ENCODE peak calls at places on chromosome 15, in nine cellular contexts. One of them, this sample, is unnamed.

GRCh38 chr15:50148362-50148963 is 29.4 kb upstream of the ATP8B4 start:
- DNase-seq in A172: peak
- DNase-seq in stimulated activated CD4-positive, alpha-beta T cell treated with anti-CD3 and anti-CD28 coated beads, Interleukin-1b, Interleukin-23, amount 100 ng/mL, for 48 hours: no peak
- DNase-seq in T-helper 9 cell: no peak
- DNase-seq in Caki2: peak
- DNase-seq in activated CD4-positive, alpha-beta T cell treated with anti-CD3 and anti-CD28 coated beads, Interleukin-2, amount 50 U/mL, for 1 hour: no peak
- DNase-seq in amygdala: no peak
- DNase-seq in naive thymus-derived CD4-positive, alpha-beta T cell: no peak
- DNase-seq in glomerular endothelial cell: no peak
- DNase-seq in this sample: no peak

GRCh38 chr15:39429898-39430357 is 151.0 kb upstream of the THBS1 start:
- DNase-seq in A172: peak
- DNase-seq in stimulated activated CD4-positive, alpha-beta T cell treated with anti-CD3 and anti-CD28 coated beads, Interleukin-1b, Interleukin-23, amount 100 ng/mL, for 48 hours: no peak
- DNase-seq in T-helper 9 cell: no peak
- DNase-seq in Caki2: peak
- DNase-seq in activated CD4-positive, alpha-beta T cell treated with anti-CD3 and anti-CD28 coated beads, Interleukin-2, amount 50 U/mL, for 1 hour: no peak
- DNase-seq in amygdala: no peak
- DNase-seq in naive thymus-derived CD4-positive, alpha-beta T cell: no peak
- DNase-seq in glomerular endothelial cell: peak
- DNase-seq in this sample: no peak

GRCh38 chr15:67824900-67825879 is at the start of gene SKOR1:
- DNase-seq in A172: no peak
- DNase-seq in stimulated activated CD4-positive, alpha-beta T cell treated with anti-CD3 and anti-CD28 coated beads, Interleukin-1b, Interleukin-23, amount 100 ng/mL, for 48 hours: no peak
- DNase-seq in T-helper 9 cell: no peak
- DNase-seq in Caki2: no peak
- DNase-seq in activated CD4-positive, alpha-beta T cell treated with anti-CD3 and anti-CD28 coated beads, Interleukin-2, amount 50 U/mL, for 1 hour: no peak
- DNase-seq in amygdala: no peak
- DNase-seq in naive thymus-derived CD4-positive, alpha-beta T cell: no peak
- DNase-seq in glomerular endothelial cell: no peak
- DNase-seq in this sample: no peak

GRCh38 chr15:31141792-31142191 is 40.3 kb upstream of the TRPM1 start:
- DNase-seq in A172: no peak
- DNase-seq in stimulated activated CD4-positive, alpha-beta T cell treated with anti-CD3 and anti-CD28 coated beads, Interleukin-1b, Interleukin-23, amount 100 ng/mL, for 48 hours: no peak
- DNase-seq in T-helper 9 cell: no peak
- DNase-seq in Caki2: no peak
- DNase-seq in activated CD4-positive, alpha-beta T cell treated with anti-CD3 and anti-CD28 coated beads, Interleukin-2, amount 50 U/mL, for 1 hour: no peak
- DNase-seq in amygdala: no peak
- DNase-seq in naive thymus-derived CD4-positive, alpha-beta T cell: no peak
- DNase-seq in glomerular endothelial cell: no peak
- DNase-seq in this sample: no peak

GRCh38 chr15:97504031-97504430 is 456.5 kb upstream of the ARRDC4 start:
- DNase-seq in A172: peak
- DNase-seq in stimulated activated CD4-positive, alpha-beta T cell treated with anti-CD3 and anti-CD28 coated beads, Interleukin-1b, Interleukin-23, amount 100 ng/mL, for 48 hours: no peak
- DNase-seq in T-helper 9 cell: no peak
- DNase-seq in Caki2: peak
- DNase-seq in activated CD4-positive, alpha-beta T cell treated with anti-CD3 and anti-CD28 coated beads, Interleukin-2, amount 50 U/mL, for 1 hour: no peak
- DNase-seq in amygdala: no peak
- DNase-seq in naive thymus-derived CD4-positive, alpha-beta T cell: no peak
- DNase-seq in glomerular endothelial cell: peak
- DNase-seq in this sample: no peak

GRCh38 chr15:45157056-45157455 is 27.3 kb downstream of the DUOX1 start:
- DNase-seq in A172: peak
- DNase-seq in stimulated activated CD4-positive, alpha-beta T cell treated with anti-CD3 and anti-CD28 coated beads, Interleukin-1b, Interleukin-23, amount 100 ng/mL, for 48 hours: no peak
- DNase-seq in T-helper 9 cell: no peak
- DNase-seq in Caki2: no peak
- DNase-seq in activated CD4-positive, alpha-beta T cell treated with anti-CD3 and anti-CD28 coated beads, Interleukin-2, amount 50 U/mL, for 1 hour: no peak
- DNase-seq in amygdala: peak
- DNase-seq in naive thymus-derived CD4-positive, alpha-beta T cell: no peak
- DNase-seq in glomerular endothelial cell: no peak
- DNase-seq in this sample: no peak

GRCh38 chr15:76678766-76679165 is 226.4 kb downstream of the SCAPER start:
- DNase-seq in A172: no peak
- DNase-seq in stimulated activated CD4-positive, alpha-beta T cell treated with anti-CD3 and anti-CD28 coated beads, Interleukin-1b, Interleukin-23, amount 100 ng/mL, for 48 hours: no peak
- DNase-seq in T-helper 9 cell: no peak
- DNase-seq in Caki2: peak
- DNase-seq in activated CD4-positive, alpha-beta T cell treated with anti-CD3 and anti-CD28 coated beads, Interleukin-2, amount 50 U/mL, for 1 hour: no peak
- DNase-seq in amygdala: no peak
- DNase-seq in naive thymus-derived CD4-positive, alpha-beta T cell: no peak
- DNase-seq in glomerular endothelial cell: no peak
- DNase-seq in this sample: no peak

GRCh38 chr15:100468265-100468664 is 60.5 kb downstream of the CERS3 start:
- DNase-seq in A172: no peak
- DNase-seq in stimulated activated CD4-positive, alpha-beta T cell treated with anti-CD3 and anti-CD28 coated beads, Interleukin-1b, Interleukin-23, amount 100 ng/mL, for 48 hours: no peak
- DNase-seq in T-helper 9 cell: no peak
- DNase-seq in Caki2: no peak
- DNase-seq in activated CD4-positive, alpha-beta T cell treated with anti-CD3 and anti-CD28 coated beads, Interleukin-2, amount 50 U/mL, for 1 hour: no peak
- DNase-seq in amygdala: no peak
- DNase-seq in naive thymus-derived CD4-positive, alpha-beta T cell: no peak
- DNase-seq in glomerular endothelial cell: no peak
- DNase-seq in this sample: no peak

GRCh38 chr15:78925076-78925624 is 19.7 kb downstream of the CTSH start:
- DNase-seq in A172: no peak
- DNase-seq in stimulated activated CD4-positive, alpha-beta T cell treated with anti-CD3 and anti-CD28 coated beads, Interleukin-1b, Interleukin-23, amount 100 ng/mL, for 48 hours: no peak
- DNase-seq in T-helper 9 cell: no peak
- DNase-seq in Caki2: no peak
- DNase-seq in activated CD4-positive, alpha-beta T cell treated with anti-CD3 and anti-CD28 coated beads, Interleukin-2, amount 50 U/mL, for 1 hour: no peak
- DNase-seq in amygdala: no peak
- DNase-seq in naive thymus-derived CD4-positive, alpha-beta T cell: no peak
- DNase-seq in glomerular endothelial cell: no peak
- DNase-seq in this sample: no peak

This sample was measured in head of caudate nucleus.